ENCODE peak calls at places on chromosomes 13 and 19, in six cellular contexts. One of them, this sample, is unnamed.

GRCh38 chr19:46573679-46574522 is 27.2 kb upstream of the CALM3 start:
- DNase-seq in cardiac fibroblast: no peak
- DNase-seq in heart right ventricle: no peak
- DNase-seq in neural progenitor cell: no peak
- DNase-seq in stomach: no peak
- DNase-seq in endothelial cell of umbilical vein: no peak
- DNase-seq in this sample: no peak

GRCh38 chr13:22499919-22500318 is 680.9 kb upstream of the SGCG start:
- DNase-seq in endothelial cell of umbilical vein: no peak
- DNase-seq in neural progenitor cell: no peak
- DNase-seq in stomach: no peak
- DNase-seq in cardiac fibroblast: no peak
- DNase-seq in heart right ventricle: no peak
- DNase-seq in this sample: no peak

GRCh38 chr13:60066206-60066605 is 97.5 kb downstream of the DIAPH3 start:
- DNase-seq in stomach: no peak
- DNase-seq in heart right ventricle: no peak
- DNase-seq in neural progenitor cell: no peak
- DNase-seq in cardiac fibroblast: no peak
- DNase-seq in endothelial cell of umbilical vein: no peak
- DNase-seq in this sample: no peak

GRCh38 chr13:94988654-94989053 is 276.3 kb upstream of the SOX21 start:
- DNase-seq in stomach: no peak
- DNase-seq in cardiac fibroblast: no peak
- DNase-seq in neural progenitor cell: peak; percentile 40
- DNase-seq in heart right ventricle: no peak
- DNase-seq in endothelial cell of umbilical vein: peak; percentile 13
- DNase-seq in this sample: no peak

GRCh38 chr13:20161275-20161950 is 561 bp upstream of the GJA3 start:
- DNase-seq in stomach: no peak
- DNase-seq in cardiac fibroblast: no peak
- DNase-seq in neural progenitor cell: peak; percentile 53
- DNase-seq in endothelial cell of umbilical vein: no peak
- DNase-seq in heart right ventricle: peak; percentile 50
- DNase-seq in this sample: no peak

GRCh38 chr19:55232284-55232597 is 3.7 kb upstream of the TMEM86B start:
- DNase-seq in neural progenitor cell: no peak
- DNase-seq in cardiac fibroblast: no peak
- DNase-seq in endothelial cell of umbilical vein: no peak
- DNase-seq in stomach: no peak
- DNase-seq in heart right ventricle: no peak
- DNase-seq in this sample: no peak

GRCh38 chr19:1400281-1401137 is 833 bp downstream of the GAMT start:
- DNase-seq in endothelial cell of umbilical vein: no peak
- DNase-seq in neural progenitor cell: peak; percentile 40
- DNase-seq in cardiac fibroblast: peak; percentile 33
- DNase-seq in heart right ventricle: peak; percentile 73
- DNase-seq in stomach: peak; percentile 80
- DNase-seq in this sample: peak; percentile 13

GRCh38 chr13:29857089-29857488 is 6.7 kb upstream of the UBL3 start:
- DNase-seq in cardiac fibroblast: no peak
- DNase-seq in stomach: peak; percentile 46
- DNase-seq in endothelial cell of umbilical vein: no peak
- DNase-seq in neural progenitor cell: no peak
- DNase-seq in heart right ventricle: no peak
- DNase-seq in this sample: no peak

GRCh38 chr13:99059498-99060070 is 81.7 kb upstream of the DOCK9 start:
- DNase-seq in endothelial cell of umbilical vein: no peak
- DNase-seq in stomach: no peak
- DNase-seq in cardiac fibroblast: peak; percentile 29
- DNase-seq in neural progenitor cell: no peak
- DNase-seq in heart right ventricle: no peak
- DNase-seq in this sample: no peak

GRCh38 chr13:110238795-110239194 is 68.2 kb downstream of the COL4A1 start:
- DNase-seq in cardiac fibroblast: no peak
- DNase-seq in heart right ventricle: no peak
- DNase-seq in neural progenitor cell: no peak
- DNase-seq in endothelial cell of umbilical vein: no peak
- DNase-seq in stomach: no peak
- DNase-seq in this sample: peak; percentile 75

GRCh38 chr13:69999875-70000274 is 107.8 kb upstream of the ATXN8OS start:
- DNase-seq in stomach: no peak
- DNase-seq in cardiac fibroblast: no peak
- DNase-seq in endothelial cell of umbilical vein: no peak
- DNase-seq in neural progenitor cell: no peak
- DNase-seq in heart right ventricle: no peak
- DNase-seq in this sample: no peak

GRCh38 chr13:83740622-83741021 is 141.7 kb downstream of the SLITRK1 start:
- DNase-seq in cardiac fibroblast: no peak
- DNase-seq in stomach: no peak
- DNase-seq in endothelial cell of umbilical vein: no peak
- DNase-seq in neural progenitor cell: no peak
- DNase-seq in heart right ventricle: no peak
- DNase-seq in this sample: no peak

GRCh38 chr19:10985502-10985901 is 24.7 kb downstream of the SMARCA4 start:
- DNase-seq in heart right ventricle: no peak
- DNase-seq in neural progenitor cell: no peak
- DNase-seq in cardiac fibroblast: no peak
- DNase-seq in stomach: no peak
- DNase-seq in endothelial cell of umbilical vein: no peak
- DNase-seq in this sample: no peak

GRCh38 chr19:51163257-51163656 is 21.2 kb downstream of the SIGLEC7 start:
- DNase-seq in neural progenitor cell: no peak
- DNase-seq in heart right ventricle: no peak
- DNase-seq in cardiac fibroblast: no peak
- DNase-seq in stomach: no peak
- DNase-seq in endothelial cell of umbilical vein: no peak
- DNase-seq in this sample: no peak

GRCh38 chr13:24459234-24459633 is 53.3 kb downstream of the PARP4 start:
- DNase-seq in endothelial cell of umbilical vein: no peak
- DNase-seq in neural progenitor cell: no peak
- DNase-seq in heart right ventricle: no peak
- DNase-seq in stomach: no peak
- DNase-seq in cardiac fibroblast: peak; percentile 70
- DNase-seq in this sample: peak; percentile 78

GRCh38 chr13:50969691-50970090 is 60.1 kb downstream of the RNASEH2B start:
- DNase-seq in stomach: no peak
- DNase-seq in neural progenitor cell: peak; percentile 51
- DNase-seq in cardiac fibroblast: no peak
- DNase-seq in heart right ventricle: no peak
- DNase-seq in endothelial cell of umbilical vein: no peak
- DNase-seq in this sample: peak; percentile 5

GRCh38 chr13:98693756-98694155 is 58.7 kb downstream of the SLC15A1 start:
- DNase-seq in stomach: no peak
- DNase-seq in neural progenitor cell: peak; percentile 55
- DNase-seq in cardiac fibroblast: no peak
- DNase-seq in endothelial cell of umbilical vein: no peak
- DNase-seq in heart right ventricle: no peak
- DNase-seq in this sample: no peak

GRCh38 chr19:11420429-11420893 is 1.3 kb upstream of the RGL3 start:
- DNase-seq in endothelial cell of umbilical vein: no peak
- DNase-seq in cardiac fibroblast: peak; percentile 57
- DNase-seq in stomach: no peak
- DNase-seq in neural progenitor cell: peak; percentile 44
- DNase-seq in heart right ventricle: peak; percentile 78
- DNase-seq in this sample: peak; percentile 23

GRCh38 chr13:43728411-43728810 is 58.4 kb downstream of the ENOX1 start:
- DNase-seq in neural progenitor cell: no peak
- DNase-seq in heart right ventricle: no peak
- DNase-seq in cardiac fibroblast: peak; percentile 7
- DNase-seq in stomach: no peak
- DNase-seq in endothelial cell of umbilical vein: no peak
- DNase-seq in this sample: no peak

GRCh38 chr13:81929988-81930387 is 1589.1 kb upstream of the SPRY2 start:
- DNase-seq in stomach: no peak
- DNase-seq in neural progenitor cell: peak; percentile 61
- DNase-seq in heart right ventricle: no peak
- DNase-seq in endothelial cell of umbilical vein: peak; percentile 43
- DNase-seq in cardiac fibroblast: peak; percentile 5
- DNase-seq in this sample: no peak

GRCh38 chr13:33536639-33537425 is 251.3 kb upstream of the STARD13 start:
- DNase-seq in stomach: no peak
- DNase-seq in cardiac fibroblast: peak; percentile 90
- DNase-seq in endothelial cell of umbilical vein: no peak
- DNase-seq in heart right ventricle: no peak
- DNase-seq in neural progenitor cell: no peak
- DNase-seq in this sample: peak; percentile 25

GRCh38 chr19:29579308-29579910 is 26.7 kb upstream of the POP4 start:
- DNase-seq in endothelial cell of umbilical vein: no peak
- DNase-seq in heart right ventricle: no peak
- DNase-seq in cardiac fibroblast: no peak
- DNase-seq in neural progenitor cell: no peak
- DNase-seq in stomach: no peak
- DNase-seq in this sample: no peak

GRCh38 chr19:3778899-3779723 is 7.1 kb downstream of the MATK start:
- DNase-seq in endothelial cell of umbilical vein: no peak
- DNase-seq in stomach: no peak
- DNase-seq in cardiac fibroblast: no peak
- DNase-seq in neural progenitor cell: no peak
- DNase-seq in heart right ventricle: no peak
- DNase-seq in this sample: no peak

GRCh38 chr19:13747098-13747453 is 17.2 kb upstream of the MRI1 start:
- DNase-seq in endothelial cell of umbilical vein: no peak
- DNase-seq in cardiac fibroblast: no peak
- DNase-seq in neural progenitor cell: no peak
- DNase-seq in heart right ventricle: no peak
- DNase-seq in stomach: no peak
- DNase-seq in this sample: no peak

GRCh38 chr13:76213423-76213904 is 577.3 kb downstream of the LMO7 start:
- DNase-seq in endothelial cell of umbilical vein: no peak
- DNase-seq in heart right ventricle: no peak
- DNase-seq in stomach: no peak
- DNase-seq in neural progenitor cell: no peak
- DNase-seq in cardiac fibroblast: no peak
- DNase-seq in this sample: no peak

GRCh38 chr19:558770-559439 is 13.5 kb upstream of the BSG start:
- DNase-seq in neural progenitor cell: no peak
- DNase-seq in cardiac fibroblast: no peak
- DNase-seq in endothelial cell of umbilical vein: no peak
- DNase-seq in stomach: peak; percentile 40
- DNase-seq in heart right ventricle: peak; percentile 79
- DNase-seq in this sample: no peak

GRCh38 chr13:114311387-114311786 is 2.9 kb upstream of the CHAMP1 start:
- DNase-seq in endothelial cell of umbilical vein: no peak
- DNase-seq in heart right ventricle: no peak
- DNase-seq in neural progenitor cell: no peak
- DNase-seq in stomach: no peak
- DNase-seq in cardiac fibroblast: no peak
- DNase-seq in this sample: no peak

GRCh38 chr19:30670011-30670329 is 297.8 kb downstream of the ZNF536 start:
- DNase-seq in heart right ventricle: no peak
- DNase-seq in neural progenitor cell: no peak
- DNase-seq in stomach: peak; percentile 19
- DNase-seq in cardiac fibroblast: no peak
- DNase-seq in endothelial cell of umbilical vein: no peak
- DNase-seq in this sample: no peak
- H3K4me3 ChIP-seq in heart right ventricle: no peak overlapping the region
- H3K4me3 ChIP-seq in neural progenitor cell: no peak overlapping the region
- H3K4me3 ChIP-seq in stomach: no peak overlapping the region
- H3K4me3 ChIP-seq in cardiac fibroblast: no peak overlapping the region
- H3K4me3 ChIP-seq in endothelial cell of umbilical vein: no peak overlapping the region
- H3K4me3 ChIP-seq in this sample: no peak overlapping the region

GRCh38 chr19:45076851-45077730 is 813 bp upstream of the ZNF296 start:
- DNase-seq in endothelial cell of umbilical vein: no peak
- DNase-seq in stomach: no peak
- DNase-seq in neural progenitor cell: no peak
- DNase-seq in heart right ventricle: no peak
- DNase-seq in cardiac fibroblast: no peak
- DNase-seq in this sample: no peak

GRCh38 chr19:45082170-45082569 is 3.1 kb downstream of the GEMIN7 start:
- DNase-seq in endothelial cell of umbilical vein: no peak
- DNase-seq in heart right ventricle: no peak
- DNase-seq in neural progenitor cell: no peak
- DNase-seq in cardiac fibroblast: no peak
- DNase-seq in stomach: no peak
- DNase-seq in this sample: no peak

GRCh38 chr19:45078390-45079062 is 534 bp upstream of the GEMIN7 start:
- DNase-seq in heart right ventricle: no peak
- DNase-seq in stomach: no peak
- DNase-seq in neural progenitor cell: no peak
- DNase-seq in endothelial cell of umbilical vein: no peak
- DNase-seq in cardiac fibroblast: no peak
- DNase-seq in this sample: no peak

GRCh38 chr19:45079911-45080469 is 930 bp downstream of the GEMIN7 start:
- DNase-seq in cardiac fibroblast: no peak
- DNase-seq in neural progenitor cell: peak; percentile 54
- DNase-seq in heart right ventricle: no peak
- DNase-seq in endothelial cell of umbilical vein: no peak
- DNase-seq in stomach: peak; percentile 52
- DNase-seq in this sample: no peak

DNA sequence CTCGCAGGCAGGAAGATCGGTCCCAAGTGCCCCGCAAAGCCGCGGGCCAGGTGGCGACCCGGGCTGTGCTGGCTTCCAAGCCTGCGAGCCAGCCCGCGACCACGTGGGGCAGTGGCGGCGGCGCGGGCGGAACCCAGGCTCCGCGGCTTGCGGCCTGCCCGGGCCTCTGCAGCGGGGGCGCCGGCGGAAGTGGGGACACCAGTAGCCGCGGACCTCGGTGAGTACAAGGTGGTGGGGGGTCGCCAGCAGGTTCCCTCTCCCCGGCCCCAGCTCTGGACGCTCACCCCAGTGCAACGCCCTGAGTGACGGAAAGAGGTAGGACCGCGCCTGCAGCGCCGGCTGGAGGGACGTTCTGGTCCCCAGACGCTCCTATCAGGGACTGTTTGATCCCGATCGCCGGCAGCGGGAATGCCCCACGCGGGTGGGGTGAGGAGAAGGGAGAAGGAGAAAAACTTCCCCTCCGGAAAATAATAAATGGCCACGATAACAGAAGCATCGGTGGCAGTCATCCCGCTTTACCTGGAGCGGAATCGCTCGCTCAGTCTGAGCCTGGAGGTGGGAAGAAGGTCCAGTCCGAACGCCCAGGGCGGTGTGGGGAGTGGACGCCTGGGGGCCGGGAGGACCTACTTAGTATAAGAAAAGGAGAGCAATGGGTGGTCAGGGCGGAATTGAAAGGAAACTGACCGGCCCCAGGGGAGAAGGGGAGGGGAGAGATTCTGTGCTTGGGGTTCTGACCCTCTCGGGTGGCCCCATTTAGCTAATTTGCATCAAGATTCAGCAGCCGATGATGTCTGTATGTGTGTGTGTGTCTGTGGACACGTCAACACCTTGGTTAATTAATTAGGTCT is at the start of gene GEMIN7:
- DNase-seq in endothelial cell of umbilical vein: peak; percentile 75
- DNase-seq in heart right ventricle: peak; percentile 78
- DNase-seq in neural progenitor cell: peak; percentile 94
- DNase-seq in stomach: peak; percentile 84
- DNase-seq in cardiac fibroblast: peak; percentile 70
- DNase-seq in this sample: peak; percentile 67
- TF ChIP-seq CTCF in endothelial cell of umbilical vein: no peak
- TF ChIP-seq CTCF in heart right ventricle: peak; percentile 30
- TF ChIP-seq CTCF in neural progenitor cell: peak; percentile 43
- TF ChIP-seq CTCF in stomach: no peak
- TF ChIP-seq CTCF in cardiac fibroblast: no peak
- TF ChIP-seq CTCF in this sample: no peak

GRCh38 chr13:36343766-36344165 is 2.4 kb downstream of the SPART start:
- DNase-seq in stomach: no peak
- DNase-seq in endothelial cell of umbilical vein: no peak
- DNase-seq in heart right ventricle: no peak
- DNase-seq in cardiac fibroblast: no peak
- DNase-seq in neural progenitor cell: no peak
- DNase-seq in this sample: no peak
- H3K4me3 ChIP-seq in stomach: no peak overlapping the region
- H3K4me3 ChIP-seq in endothelial cell of umbilical vein: no peak overlapping the region
- H3K4me3 ChIP-seq in heart right ventricle: no peak overlapping the region
- H3K4me3 ChIP-seq in cardiac fibroblast: no peak overlapping the region
- H3K4me3 ChIP-seq in neural progenitor cell: no peak overlapping the region
- H3K4me3 ChIP-seq in this sample: peak overlapping the region; percentile 89

GRCh38 chr19:39539519-39540332 is at the start of gene EID2:
- DNase-seq in endothelial cell of umbilical vein: peak; percentile 96
- DNase-seq in cardiac fibroblast: peak; percentile 95
- DNase-seq in neural progenitor cell: peak; percentile 97
- DNase-seq in stomach: peak; percentile 97
- DNase-seq in heart right ventricle: peak; percentile 96
- DNase-seq in this sample: peak; percentile 94
- TF ChIP-seq CTCF in endothelial cell of umbilical vein: peak; percentile 73
- TF ChIP-seq CTCF in cardiac fibroblast: peak; percentile 84
- TF ChIP-seq CTCF in neural progenitor cell: peak; percentile 72
- TF ChIP-seq CTCF in stomach: peak; percentile 91
- TF ChIP-seq CTCF in heart right ventricle: peak; percentile 93
- TF ChIP-seq CTCF in this sample: peak; percentile 78

This sample was measured in AG10803.